ENCODE peak calls at places on chromosomes 1 and 21, in ten cellular contexts. F is cardiac muscle cell; G is NB4; Z is mucosa of descending colon; B is IMR-90; L is brain microvascular endothelial cell; U is hepatocyte; T is CD8-positive, alpha-beta T cell; X is fibroblast of lung; J is GM20000. P is an unnamed sample.

GRCh38 chr1:212470059-212470458 is 37.3 kb downstream of the NENF start:
- DNase-seq in F (peak; percentile 99), G (no peak), Z (peak; percentile 65), B (peak; percentile 99), L (peak; percentile 97), U (peak; percentile 69), T (no peak), X (peak; percentile 97), J (no peak), P (peak; percentile 96)

GRCh38 chr21:29316029-29316742 is 17.5 kb downstream of the BACH1 start:
- DNase-seq in F (no peak), G (no peak), Z (no peak), B (no peak), L (no peak), U (no peak), T (no peak), X (no peak), J (no peak), P (no peak)

GRCh38 chr1:194419721-194420120 is 1233.3 kb upstream of the B3GALT2 start:
- DNase-seq in F (no peak), G (no peak), Z (no peak), B (no peak), L (no peak), U (no peak), T (no peak), X (no peak), J (no peak), P (no peak)

GRCh38 chr1:11169202-11169601 is 20.0 kb upstream of the ANGPTL7 start:
- DNase-seq in F (no peak), G (no peak), Z (no peak), B (no peak), L (no peak), U (no peak), T (no peak), X (no peak), J (no peak), P (no peak)

GRCh38 chr1:162158624-162159271 is 89.3 kb downstream of the NOS1AP start:
- DNase-seq in F (no peak), G (no peak), Z (peak; percentile 37), B (no peak), L (no peak), U (no peak), T (no peak), X (no peak), J (no peak), P (no peak)

GRCh38 chr1:202982715-202983435 is 15.8 kb upstream of the CYB5R1 start:
- DNase-seq in F (no peak), G (peak; percentile 27), Z (no peak), B (no peak), L (no peak), U (no peak), T (no peak), X (no peak), J (no peak), P (no peak)

GRCh38 chr1:150150511-150151021 is 850 bp downstream of the PLEKHO1 start:
- DNase-seq in F (no peak), G (peak; percentile 55), Z (no peak), B (no peak), L (no peak), U (peak; percentile 52), T (peak; percentile 43), X (no peak), J (no peak), P (no peak)

GRCh38 chr1:201861448-201861847 is 27.2 kb upstream of the SHISA4 start:
- DNase-seq in F (no peak), G (no peak), Z (no peak), B (no peak), L (no peak), U (no peak), T (no peak), X (no peak), J (no peak), P (no peak)

GRCh38 chr1:198373376-198373775 is 167.1 kb downstream of the ATP6V1G3 start:
- DNase-seq in F (peak; percentile 45), G (no peak), Z (no peak), B (peak; percentile 58), L (peak; percentile 23), U (no peak), T (no peak), X (peak; percentile 27), J (no peak), P (no peak)

GRCh38 chr1:235021815-235022214 is 106.8 kb downstream of the TOMM20 start:
- DNase-seq in F (no peak), G (no peak), Z (peak; percentile 54), B (no peak), L (no peak), U (no peak), T (no peak), X (no peak), J (no peak), P (no peak)

GRCh38 chr1:87805661-87806376 is 477.1 kb downstream of the LMO4 start:
- DNase-seq in F (peak; percentile 69), G (no peak), Z (no peak), B (peak; percentile 74), L (no peak), U (peak; percentile 53), T (no peak), X (peak; percentile 69), J (no peak), P (peak; percentile 40)

GRCh38 chr1:184650177-184650866 is 104.3 kb downstream of the EDEM3 start:
- DNase-seq in F (no peak), G (no peak), Z (no peak), B (no peak), L (no peak), U (no peak), T (no peak), X (no peak), J (no peak), P (no peak)

GRCh38 chr1:246608616-246609376 is 42.5 kb downstream of the CNST start:
- DNase-seq in F (peak; percentile 95), G (peak; percentile 87), Z (peak; percentile 81), B (peak; percentile 97), L (peak; percentile 92), U (peak; percentile 81), T (no peak), X (peak; percentile 94), J (peak; percentile 37), P (peak; percentile 49)

GRCh38 chr1:236575523-236575922 is 28.8 kb downstream of the HEATR1 start:
- DNase-seq in F (peak; percentile 48), G (no peak), Z (no peak), B (peak; percentile 47), L (no peak), U (no peak), T (no peak), X (no peak), J (no peak), P (peak; percentile 10)

GRCh38 chr1:14142397-14143095 is 442.6 kb downstream of the PRDM2 start:
- DNase-seq in F (peak; percentile 15), G (no peak), Z (no peak), B (no peak), L (no peak), U (no peak), T (no peak), X (no peak), J (no peak), P (no peak)

GRCh38 chr1:95974586-95974985 is 740.6 kb downstream of the RWDD3 start:
- DNase-seq in F (peak; percentile 4), G (no peak), Z (no peak), B (peak; percentile 3), L (no peak), U (no peak), T (no peak), X (peak; percentile 24), J (no peak), P (no peak)

GRCh38 chr1:110471131-110471530 is 20.2 kb downstream of the PROK1 start:
- DNase-seq in F (no peak), G (no peak), Z (no peak), B (no peak), L (no peak), U (no peak), T (no peak), X (no peak), J (no peak), P (no peak)
- TF ChIP-seq CTCF in F (no peak), G (no peak), Z (no peak), B (no peak), L (peak; percentile 37), U (no peak), T (no peak), X (no peak), J (no peak), P (peak; percentile 17)

GRCh38 chr1:100868364-100868995 is 26.2 kb downstream of the EXTL2 start:
- DNase-seq in F (peak; percentile 73), G (peak; percentile 56), Z (no peak), B (peak; percentile 70), L (no peak), U (peak; percentile 40), T (no peak), X (peak; percentile 74), J (no peak), P (peak; percentile 21)
- TF ChIP-seq CTCF in F (peak; percentile 49), G (no peak), Z (peak; percentile 42), B (peak; percentile 81), L (no peak), U (peak; percentile 74), T (peak; percentile 89), X (peak; percentile 18), J (no peak), P (peak; percentile 46)

GRCh38 chr1:170885551-170885950 is 49.8 kb upstream of the MROH9 start:
- DNase-seq in F (no peak), G (no peak), Z (no peak), B (no peak), L (no peak), U (no peak), T (no peak), X (no peak), J (no peak), P (no peak)

GRCh38 chr1:170886460-170886859 is 48.9 kb upstream of the MROH9 start:
- DNase-seq in F (no peak), G (no peak), Z (peak; percentile 75), B (no peak), L (no peak), U (peak; percentile 44), T (no peak), X (no peak), J (no peak), P (no peak)

GRCh38 chr1:170881268-170882265 is 53.8 kb upstream of the MROH9 start:
- DNase-seq in F (peak; percentile 69), G (peak; percentile 5), Z (peak; percentile 43), B (peak; percentile 42), L (peak; percentile 56), U (peak; percentile 24), T (no peak), X (peak; percentile 72), J (peak; percentile 7), P (peak; percentile 37)
- TF ChIP-seq CTCF in F (peak; percentile 51), G (no peak), Z (peak; percentile 9), B (peak; percentile 52), L (peak; percentile 67), U (peak; percentile 69), T (no peak), X (peak; percentile 49), J (no peak), P (peak; percentile 49)

DNA sequence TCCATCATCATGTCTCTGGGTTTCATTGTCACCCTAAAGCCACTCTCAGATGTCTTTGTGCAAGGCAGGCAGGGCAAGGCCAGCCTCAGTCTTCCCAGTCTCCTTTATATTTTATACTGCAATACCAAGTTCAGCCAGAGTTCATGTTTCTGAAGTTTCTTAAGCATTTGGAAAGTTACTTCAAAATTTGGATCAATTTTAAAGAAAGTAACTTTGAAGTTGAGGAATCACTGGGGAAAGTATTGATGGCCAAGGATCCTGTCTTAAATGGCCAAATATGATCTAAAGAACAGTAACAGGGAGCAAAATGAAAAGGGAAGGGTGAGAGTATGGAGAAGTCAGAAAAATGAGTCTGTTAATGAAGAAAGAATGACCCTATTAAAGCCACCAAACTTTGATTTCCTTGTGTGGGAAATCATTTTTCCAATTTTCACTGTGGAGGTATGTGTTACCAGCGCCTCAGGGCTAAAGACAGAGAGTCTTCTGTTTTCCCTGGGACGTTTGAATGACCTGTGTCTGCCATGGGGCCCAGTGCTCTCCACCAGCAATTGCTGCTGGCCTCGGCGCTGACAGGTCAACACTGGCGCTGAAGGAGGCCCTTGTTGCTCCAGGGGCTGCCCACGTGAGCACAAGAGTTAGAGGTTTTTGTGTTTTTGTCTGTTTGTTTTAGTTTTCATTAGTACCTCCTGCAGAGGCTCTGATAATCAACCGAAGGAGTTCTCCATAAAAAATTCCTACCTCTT is 93.9 kb downstream of the ATP5PO start:
- DNase-seq in F (peak; percentile 40), G (no peak), Z (no peak), B (no peak), L (no peak), U (no peak), T (no peak), X (no peak), J (no peak), P (no peak)
- TF ChIP-seq CTCF in F (no peak), G (no peak), Z (no peak), B (no peak), L (no peak), U (no peak), T (no peak), X (no peak), J (no peak), P (no peak)